ENCODE peak calls at places on chromosomes 5 and 9, in five cellular contexts. R is adrenal gland, Z is GM12891, T is HepG2, Y is tibial nerve. D is an unnamed sample.

GRCh38 chr9:120650352-120650751 is 63.9 kb downstream of the MEGF9 start:
- DNase-seq in Z (no peak), Y (no peak), R (no peak), T (peak; percentile 48), D (no peak)

GRCh38 chr9:130950039-130950311 is 10.9 kb upstream of the FIBCD1 start:
- DNase-seq in R (no peak), Y (no peak), T (no peak), Z (no peak), D (no peak)

GRCh38 chr9:112757940-112758339 is 7.4 kb downstream of the SNX30 start:
- DNase-seq in Z (no peak), Y (no peak), R (no peak), T (no peak), D (no peak)

GRCh38 chr9:81396528-81396927 is 292.8 kb downstream of the TLE1 start:
- DNase-seq in T (no peak), Z (no peak), Y (no peak), R (no peak), D (no peak)

GRCh38 chr9:34218452-34218851 is 39.6 kb downstream of the UBAP1 start:
- DNase-seq in Z (no peak), Y (no peak), R (no peak), T (no peak), D (no peak)

GRCh38 chr5:93604119-93604963 is 21.3 kb downstream of the NR2F1 start:
- DNase-seq in T (no peak), Z (no peak), R (no peak), Y (no peak), D (no peak)

GRCh38 chr9:124429530-124429867 is 14.3 kb upstream of the PSMB7 start:
- DNase-seq in Z (no peak), Y (no peak), R (no peak), T (no peak), D (no peak)

GRCh38 chr5:142149363-142149762 is 40.8 kb downstream of the NDFIP1 start:
- DNase-seq in Y (no peak), R (no peak), T (no peak), Z (no peak), D (no peak)

GRCh38 chr5:176947847-176948246 is 48.7 kb upstream of the HK3 start:
- DNase-seq in R (no peak), T (no peak), Y (no peak), Z (no peak), D (no peak)

GRCh38 chr5:10454591-10455272 is 13.1 kb downstream of the ROPN1L start:
- DNase-seq in Z (no peak), T (no peak), Y (peak; percentile 58), R (no peak), D (no peak)

GRCh38 chr9:80951675-80952074 is 737.7 kb downstream of the TLE1 start:
- DNase-seq in R (peak; percentile 31), Z (no peak), T (no peak), Y (no peak), D (no peak)

GRCh38 chr9:115086886-115087285 is 31.1 kb downstream of the TNC start:
- DNase-seq in R (no peak), T (no peak), Y (no peak), Z (no peak), D (no peak)

GRCh38 chr5:116583085-116583766 is 8.6 kb upstream of the SEMA6A start:
- DNase-seq in Z (no peak), R (no peak), Y (no peak), T (no peak), D (no peak)

GRCh38 chr9:135905380-135906282 is 1.7 kb downstream of the CAMSAP1 start:
- DNase-seq in Y (no peak), T (no peak), R (peak; percentile 56), Z (no peak), D (peak; percentile 52)

GRCh38 chr5:1338196-1338490 is 6.8 kb downstream of the CLPTM1L start:
- DNase-seq in Y (no peak), R (no peak), T (no peak), Z (no peak), D (no peak)

GRCh38 chr5:73104326-73104725 is 16.0 kb upstream of the TMEM171 start:
- DNase-seq in T (no peak), Z (no peak), R (no peak), Y (no peak), D (no peak)

GRCh38 chr9:7936201-7936600 is 136.6 kb upstream of the DMAC1 start:
- DNase-seq in T (no peak), Y (no peak), Z (no peak), R (no peak), D (no peak)
- TF ChIP-seq POLR2A in T (no peak), Y (no peak), Z (no peak), R (no peak), D (no peak)

DNA sequence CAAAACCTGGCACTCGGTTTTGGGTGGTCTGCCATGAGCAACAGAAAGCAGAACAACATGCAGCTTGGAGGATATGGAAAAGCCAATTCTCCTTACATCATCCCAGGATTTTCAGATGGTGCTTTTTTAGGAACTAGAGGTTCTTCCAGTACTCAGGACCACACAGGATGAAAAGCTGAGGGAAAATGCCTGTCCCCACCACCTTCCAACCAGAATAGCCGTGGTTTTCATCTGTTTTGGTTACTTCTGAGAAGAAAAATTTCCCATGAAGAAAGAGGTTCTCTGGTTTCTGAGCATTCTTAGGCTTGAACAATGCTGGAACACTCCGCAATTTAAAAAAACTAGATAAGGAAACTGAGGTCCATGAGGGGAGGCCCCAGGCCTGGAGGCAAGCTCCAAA is 79.4 kb upstream of the SPIN1 start:
- DNase-seq in R (no peak), Z (no peak), T (no peak), Y (no peak), D (no peak)
- TF ChIP-seq POLR2A in R (no peak), Z (no peak), T (no peak), Y (no peak), D (no peak)

DNA sequence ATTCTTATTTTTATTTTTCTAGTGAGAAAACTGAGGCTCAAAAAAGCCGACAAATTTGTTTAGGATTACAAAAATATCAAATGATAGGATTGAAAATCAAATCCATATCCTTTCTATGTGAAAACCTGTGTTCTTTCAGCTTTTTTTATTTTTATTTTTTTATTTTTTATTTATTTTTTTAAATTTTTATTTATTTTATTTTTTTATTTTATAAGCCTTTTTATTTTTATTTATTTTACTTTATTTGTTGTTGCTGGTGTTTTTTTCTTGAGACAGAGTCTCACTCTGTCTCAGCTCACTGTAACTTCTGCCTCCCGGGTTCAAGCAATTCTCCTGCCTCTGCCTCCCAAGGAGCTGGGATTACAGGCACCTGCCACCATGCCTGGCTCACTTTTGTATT is 45.4 kb upstream of the CDKN2B start:
- DNase-seq in R (no peak), Z (no peak), Y (no peak), T (no peak), D (no peak)
- TF ChIP-seq POLR2A in R (no peak), Z (no peak), Y (no peak), T (no peak), D (no peak)

DNA sequence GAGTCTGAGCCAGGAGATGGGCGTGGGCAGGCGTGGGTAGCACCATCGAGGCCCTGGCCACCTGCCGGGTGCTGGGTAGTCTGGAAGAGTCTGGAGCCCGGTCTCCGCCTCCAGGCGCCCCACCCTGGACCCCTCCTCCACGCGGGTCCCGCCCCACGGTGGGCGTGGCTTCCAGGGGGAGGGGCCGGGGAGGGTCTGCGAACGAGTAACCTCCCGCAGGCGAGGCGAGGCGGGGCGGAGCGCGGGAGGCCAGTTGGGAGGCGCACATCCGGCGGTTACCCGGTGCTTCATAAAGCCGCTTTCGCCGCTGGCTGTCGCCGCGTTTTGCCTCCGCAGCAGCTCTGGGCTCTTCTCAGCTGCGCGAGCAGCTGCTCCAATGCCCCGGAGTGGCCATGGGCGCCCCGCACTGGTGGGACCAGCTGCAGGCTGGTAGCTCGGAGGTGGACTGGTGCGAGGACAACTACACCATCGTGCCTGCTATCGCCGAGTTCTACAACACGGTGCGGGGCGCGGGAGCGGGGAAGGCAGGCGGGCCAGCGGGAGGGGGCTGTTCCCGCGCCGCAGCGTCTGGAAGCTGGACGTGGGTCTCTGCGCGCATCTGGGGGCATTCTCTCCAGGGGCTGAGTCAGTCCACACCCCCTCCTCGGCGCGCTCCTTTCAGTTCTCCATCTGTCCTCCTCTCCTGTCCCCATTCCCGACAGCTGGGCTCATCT is at the start of gene ACER2:
- DNase-seq in T (peak; percentile 83), Z (peak; percentile 91), R (peak; percentile 97), Y (peak; percentile 95), D (peak; percentile 92)
- TF ChIP-seq POLR2A in T (peak; percentile 83), Z (peak; percentile 71), R (peak; percentile 96), Y (peak; percentile 64), D (peak; percentile 80)

DNA sequence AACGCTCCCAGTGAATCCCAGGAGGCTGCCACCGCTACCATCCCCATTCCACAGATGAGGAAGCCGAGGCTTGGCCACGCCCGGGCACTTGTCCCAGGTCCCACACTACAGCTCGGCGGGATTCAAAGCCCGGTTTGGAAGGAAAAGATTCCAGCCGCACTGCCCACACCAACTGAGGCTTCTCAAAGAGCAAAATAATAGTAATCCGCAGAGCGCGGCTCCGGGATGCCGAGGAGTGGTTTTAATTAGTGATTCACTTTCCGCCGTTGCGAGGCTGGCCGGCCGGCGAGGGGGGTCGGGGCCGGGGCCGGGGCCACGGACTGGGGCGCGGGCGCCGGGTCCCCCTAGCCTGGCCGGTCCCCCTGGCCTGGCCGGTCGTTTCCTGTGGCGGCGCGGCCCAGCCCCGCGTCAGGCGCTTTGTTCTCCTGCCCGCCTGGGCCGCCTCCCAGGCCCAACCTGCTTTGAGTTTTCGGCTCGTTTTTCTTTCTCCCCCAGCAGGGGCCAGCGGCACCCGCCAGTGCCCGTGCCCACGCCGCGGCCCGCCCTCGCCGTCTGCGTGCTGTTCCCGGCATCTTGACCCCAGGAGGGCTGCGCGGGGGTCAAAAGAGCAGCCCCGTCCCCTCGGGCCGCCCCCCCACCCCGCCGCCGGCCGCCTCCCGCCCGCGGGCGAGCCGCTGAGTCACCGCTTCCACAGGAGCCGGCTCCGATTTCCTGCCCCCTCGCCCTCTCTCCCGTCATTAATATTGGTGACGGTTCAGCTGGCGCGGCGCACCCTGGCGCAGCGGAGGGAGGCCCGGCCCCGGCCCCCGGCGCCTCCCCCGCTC is 31.2 kb downstream of the FGF18 start:
- DNase-seq in R (peak; percentile 83), T (no peak), Z (no peak), Y (peak; percentile 29), D (no peak)
- TF ChIP-seq POLR2A in R (no peak), T (no peak), Z (no peak), Y (no peak), D (no peak)

GRCh38 chr5:68662804-68663307 is 431.0 kb upstream of the SLC30A5 start:
- DNase-seq in R (no peak), Z (no peak), T (no peak), Y (no peak), D (no peak)

GRCh38 chr5:68661237-68661636 is 432.6 kb upstream of the SLC30A5 start:
- DNase-seq in R (no peak), Y (no peak), T (peak; percentile 3), Z (peak; percentile 2), D (peak; percentile 77)

GRCh38 chr5:68656936-68657857 is 436.6 kb upstream of the SLC30A5 start:
- DNase-seq in Y (no peak), T (no peak), R (no peak), Z (no peak), D (no peak)

GRCh38 chr5:68658810-68659372 is 434.9 kb upstream of the SLC30A5 start:
- DNase-seq in Z (no peak), T (no peak), Y (no peak), R (no peak), D (no peak)

DNA sequence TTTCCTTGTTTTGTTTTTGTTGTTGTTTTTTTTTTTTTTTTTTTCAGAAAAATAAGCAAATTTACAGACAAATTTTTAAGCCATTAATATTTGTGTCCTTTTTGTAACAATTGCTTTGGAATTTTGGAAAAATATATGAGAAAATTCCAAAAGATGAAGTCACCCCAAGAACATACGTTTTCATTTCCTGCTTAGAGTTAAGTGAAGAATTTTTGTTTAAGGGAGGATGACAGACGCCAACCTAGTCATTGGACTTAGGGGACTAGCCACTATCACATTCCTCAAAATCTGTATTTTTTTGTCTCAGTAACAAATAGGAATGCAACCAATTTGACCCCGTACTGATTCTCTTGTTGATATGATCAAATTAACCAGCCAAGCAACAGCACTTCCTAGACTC is 433.9 kb upstream of the SLC30A5 start:
- DNase-seq in Z (no peak), R (no peak), T (no peak), Y (no peak), D (no peak)
- TF ChIP-seq POLR2A in Z (no peak), R (no peak), T (no peak), Y (no peak), D (no peak)